ENCODE peak calls at places on chromosomes 4 and X, in six cellular contexts. F, R, V, L, T and Z are unnamed samples.

GRCh38 chr4:148515248-148515647 is 73.0 kb upstream of the NR3C2 start:
- DNase-seq in F (no peak), R (no peak), V (no peak), L (no peak), T (no peak), Z (no peak)

GRCh38 chrX:153449306-153450113 is 3.7 kb upstream of the TREX2 start:
- DNase-seq in F (no peak), R (no peak), V (no peak), L (no peak), T (no peak), Z (no peak)

GRCh38 chr4:153169811-153170210 is 34.4 kb upstream of the TRIM2 start:
- DNase-seq in F (no peak), R (no peak), V (no peak), L (no peak), T (no peak), Z (no peak)

GRCh38 chrX:39795591-39795990 is 302.2 kb downstream of the BCOR start:
- DNase-seq in F (no peak), R (no peak), V (no peak), L (no peak), T (no peak), Z (no peak)

GRCh38 chrX:9995855-9996339 is 28.7 kb downstream of the CLDN34 start:
- DNase-seq in F (peak), R (peak), V (peak), L (peak), T (peak), Z (peak)

GRCh38 chrX:54043084-54043483 is 1.2 kb downstream of the PHF8 start:
- DNase-seq in F (no peak), R (no peak), V (no peak), L (no peak), T (no peak), Z (no peak)

GRCh38 chr4:181523973-181524372 is 719.2 kb upstream of the TENM3 start:
- DNase-seq in F (no peak), R (no peak), V (no peak), L (no peak), T (no peak), Z (no peak)

GRCh38 chr4:3257125-3257690 is 8.2 kb downstream of the MSANTD1 start:
- DNase-seq in F (no peak), R (no peak), V (no peak), L (no peak), T (no peak), Z (no peak)

GRCh38 chrX:129825746-129826505 is 17.8 kb downstream of the ZDHHC9 start:
- DNase-seq in F (no peak), R (no peak), V (no peak), L (no peak), T (no peak), Z (no peak)

GRCh38 chr4:95510877-95511276 is 37.9 kb downstream of the UNC5C start:
- DNase-seq in F (no peak), R (no peak), V (no peak), L (no peak), T (no peak), Z (no peak)

GRCh38 chr4:5647351-5647750 is 61.0 kb downstream of the EVC2 start:
- DNase-seq in F (no peak), R (no peak), V (no peak), L (no peak), T (no peak), Z (no peak)

GRCh38 chr4:78293348-78293747 is 236.2 kb downstream of the FRAS1 start:
- DNase-seq in F (no peak), R (no peak), V (no peak), L (no peak), T (peak), Z (peak)

GRCh38 chr4:125390126-125390525 is 75.4 kb downstream of the FAT4 start:
- DNase-seq in F (no peak), R (no peak), V (no peak), L (no peak), T (peak), Z (peak)

GRCh38 chr4:101198741-101199339 is 148.5 kb downstream of the PPP3CA start:
- DNase-seq in F (no peak), R (no peak), V (no peak), L (no peak), T (no peak), Z (no peak)